ENCODE peak calls at places on chromosome 12, in seven cellular contexts. M is tibial artery; V is right atrium auricular region; L is NAMALWA; T is left cardiac atrium; C is activated CD8-positive, alpha-beta T cell treated with anti-CD3 and anti-CD28 coated beads for 36 hours; O is SHP77. D is an unnamed sample.

GRCh38 chr12:130480887-130481286 is 143.2 kb downstream of the PIWIL1 start:
- DNase-seq in M (no peak), V (no peak), L (no peak), T (no peak), C (no peak), O (no peak), D (no peak)

GRCh38 chr12:1318327-1319031 is 275.9 kb downstream of the FBXL14 start:
- DNase-seq in M (no peak), V (no peak), L (peak; percentile 40), T (no peak), C (no peak), O (peak; percentile 38), D (no peak)

GRCh38 chr12:89995870-89996269 is 287.2 kb upstream of the ATP2B1 start:
- DNase-seq in M (no peak), V (no peak), L (no peak), T (no peak), C (no peak), O (no peak), D (no peak)

GRCh38 chr12:4153343-4153892 is 120.1 kb upstream of the CCND2 start:
- DNase-seq in M (no peak), V (no peak), L (no peak), T (no peak), C (peak; percentile 96), O (no peak), D (peak; percentile 66)

GRCh38 chr12:115090783-115091182 is 406.8 kb upstream of the TBX3 start:
- DNase-seq in M (no peak), V (no peak), L (no peak), T (no peak), C (no peak), O (no peak), D (no peak)

GRCh38 chr12:92493816-92494215 is 209.0 kb upstream of the PLEKHG7 start:
- DNase-seq in M (no peak), V (no peak), L (no peak), T (no peak), C (peak; percentile 35), O (no peak), D (no peak)

GRCh38 chr12:49832836-49833421 is 4.7 kb upstream of the NCKAP5L start:
- DNase-seq in M (no peak), V (no peak), L (no peak), T (no peak), C (no peak), O (no peak), D (no peak)

GRCh38 chr12:89593873-89594272 is 68.0 kb upstream of the POC1B start:
- DNase-seq in M (no peak), V (no peak), L (no peak), T (no peak), C (no peak), O (no peak), D (no peak)

GRCh38 chr12:124605150-124605549 is 37.7 kb upstream of the NCOR2 start:
- DNase-seq in M (no peak), V (no peak), L (no peak), T (no peak), C (no peak), O (no peak), D (no peak)

GRCh38 chr12:26100966-26101744 is 23.7 kb downstream of the BHLHE41 start:
- DNase-seq in M (no peak), V (no peak), L (no peak), T (no peak), C (no peak), O (no peak), D (peak; percentile 59)

D was measured in RPMI8226.